ENCODE peak calls at places on chromosomes 3 and 15, in five cellular contexts. A, Z, F, R and C are unnamed samples.

GRCh38 chr3:156781310-156782230 is 44.6 kb upstream of the LEKR1 start:
- DNase-seq in F (no peak), Z (peak; percentile 71), R (no peak), A (no peak), C (no peak)

GRCh38 chr15:99435138-99435695 is 130.6 kb upstream of the MEF2A start:
- DNase-seq in F (no peak), A (peak; percentile 39), R (no peak), Z (peak; percentile 65), C (peak; percentile 96)

GRCh38 chr3:45611619-45612018 is 17.1 kb downstream of the LIMD1 start:
- DNase-seq in F (peak; percentile 74), R (no peak), A (no peak), Z (peak; percentile 86), C (no peak)

GRCh38 chr3:52456169-52456799 is 880 bp downstream of the NISCH start:
- DNase-seq in Z (peak; percentile 18), F (peak; percentile 52), A (peak; percentile 63), R (peak; percentile 63), C (peak; percentile 75)

GRCh38 chr15:90901799-90902655 is 1.1 kb upstream of the MAN2A2 start:
- DNase-seq in R (peak; percentile 92), F (peak; percentile 91), Z (peak; percentile 85), A (peak; percentile 86), C (peak; percentile 90)

GRCh38 chr15:77870195-77871065 is 207.1 kb downstream of the TBC1D2B start:
- DNase-seq in R (peak; percentile 81), Z (peak; percentile 51), A (peak; percentile 95), F (peak; percentile 77), C (peak; percentile 81)

GRCh38 chr3:48716508-48716981 is 476 bp downstream of the IP6K2 start:
- DNase-seq in R (peak; percentile 50), Z (no peak), A (peak; percentile 57), F (peak; percentile 25), C (no peak)

GRCh38 chr15:84702961-84703482 is 12.9 kb downstream of the SEC11A start:
- DNase-seq in Z (no peak), R (no peak), F (no peak), A (no peak), C (no peak)

GRCh38 chr3:108150200-108150599 is 59.4 kb upstream of the CD47 start:
- DNase-seq in Z (no peak), F (no peak), R (no peak), A (no peak), C (no peak)

GRCh38 chr3:6733699-6734394 is 127.1 kb upstream of the GRM7 start:
- DNase-seq in Z (no peak), F (no peak), R (no peak), A (no peak), C (no peak)

GRCh38 chr15:24924153-24924552 is 30.6 kb upstream of the SNRPN start:
- DNase-seq in Z (no peak), F (no peak), R (no peak), A (no peak), C (no peak)

GRCh38 chr15:24919446-24919845 is 35.3 kb upstream of the SNRPN start:
- DNase-seq in Z (no peak), F (no peak), R (no peak), A (peak; percentile 48), C (no peak)

DNA sequence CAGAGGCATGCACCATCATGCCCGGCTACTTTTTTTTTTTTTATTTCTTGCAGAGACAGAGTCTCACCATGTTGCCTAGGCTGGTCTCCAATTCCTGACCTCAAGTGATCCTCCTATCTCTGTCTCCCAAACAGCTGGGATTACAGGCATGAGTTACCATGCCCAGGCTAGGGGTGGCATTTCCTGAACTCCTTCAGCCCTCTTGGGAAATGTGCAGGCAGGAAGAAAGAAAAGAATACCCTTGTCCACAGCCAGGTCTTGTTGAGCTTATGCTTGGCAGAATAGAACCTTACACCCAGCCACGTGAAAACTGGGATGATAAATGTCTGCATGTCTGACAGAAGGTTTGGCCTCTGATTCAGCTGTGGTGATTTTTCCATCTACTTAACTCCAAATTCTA is 30.2 kb upstream of the SNRPN start:
- DNase-seq in Z (no peak), F (no peak), R (no peak), A (no peak), C (no peak)
- H3K9ac ChIP-seq in Z (no peak overlapping the region), F (no peak overlapping the region), R (no peak overlapping the region), A (no peak overlapping the region), C (no peak overlapping the region)

DNA sequence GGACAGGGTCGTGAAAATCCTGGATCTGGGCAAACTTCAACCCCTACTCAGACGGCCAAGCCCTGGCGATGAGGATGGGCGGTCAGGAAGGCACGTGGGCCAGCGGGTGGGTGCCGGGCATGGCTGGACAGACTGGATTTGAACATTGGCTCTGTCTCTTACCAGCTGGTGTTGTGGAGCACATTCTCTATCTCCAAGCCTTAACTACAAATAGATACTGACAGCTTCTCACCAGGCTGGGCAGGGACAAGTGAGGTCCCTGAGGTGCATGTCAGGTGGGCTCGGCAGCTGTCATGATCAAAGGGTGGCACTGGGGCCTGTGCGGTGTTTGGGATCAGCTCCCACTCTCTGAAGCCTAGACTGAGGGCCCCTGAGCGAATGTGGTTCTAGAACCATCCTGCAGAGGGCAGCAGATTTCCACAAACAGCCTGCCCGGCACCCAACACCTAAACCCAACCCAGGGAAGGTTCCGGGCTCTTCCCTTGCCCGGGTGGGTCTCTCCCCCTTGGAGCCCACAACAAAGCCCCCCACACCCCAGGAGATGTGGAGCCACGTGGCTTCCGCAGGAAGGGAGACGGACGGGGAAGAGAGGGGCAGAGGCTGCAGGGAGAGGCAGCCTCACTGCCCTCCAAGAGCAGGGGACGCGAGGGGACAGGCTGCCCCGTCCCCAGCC is 58.4 kb downstream of the RGMA start:
- DNase-seq in F (peak; percentile 78), A (peak; percentile 90), R (peak; percentile 86), Z (peak; percentile 62), C (peak; percentile 77)
- H3K9ac ChIP-seq in F (no peak overlapping the region), A (no peak overlapping the region), R (peak overlapping the region; percentile 83), Z (no peak overlapping the region), C (no peak overlapping the region)

GRCh38 chr15:55254916-55255679 is 34.5 kb downstream of the RAB27A start:
- DNase-seq in F (no peak), A (no peak), Z (no peak), R (no peak), C (no peak)
- H3K9ac ChIP-seq in F (no peak overlapping the region), A (no peak overlapping the region), Z (no peak overlapping the region), R (peak overlapping the region; percentile 4), C (no peak overlapping the region)

GRCh38 chr3:129617381-129618185 is 11.1 kb upstream of the PLXND1 start:
- DNase-seq in A (no peak), Z (no peak), R (no peak), F (no peak), C (peak; percentile 55)
- H3K9ac ChIP-seq in A (no peak overlapping the region), Z (no peak overlapping the region), R (peak overlapping the region; percentile 37), F (no peak overlapping the region), C (no peak overlapping the region)

DNA sequence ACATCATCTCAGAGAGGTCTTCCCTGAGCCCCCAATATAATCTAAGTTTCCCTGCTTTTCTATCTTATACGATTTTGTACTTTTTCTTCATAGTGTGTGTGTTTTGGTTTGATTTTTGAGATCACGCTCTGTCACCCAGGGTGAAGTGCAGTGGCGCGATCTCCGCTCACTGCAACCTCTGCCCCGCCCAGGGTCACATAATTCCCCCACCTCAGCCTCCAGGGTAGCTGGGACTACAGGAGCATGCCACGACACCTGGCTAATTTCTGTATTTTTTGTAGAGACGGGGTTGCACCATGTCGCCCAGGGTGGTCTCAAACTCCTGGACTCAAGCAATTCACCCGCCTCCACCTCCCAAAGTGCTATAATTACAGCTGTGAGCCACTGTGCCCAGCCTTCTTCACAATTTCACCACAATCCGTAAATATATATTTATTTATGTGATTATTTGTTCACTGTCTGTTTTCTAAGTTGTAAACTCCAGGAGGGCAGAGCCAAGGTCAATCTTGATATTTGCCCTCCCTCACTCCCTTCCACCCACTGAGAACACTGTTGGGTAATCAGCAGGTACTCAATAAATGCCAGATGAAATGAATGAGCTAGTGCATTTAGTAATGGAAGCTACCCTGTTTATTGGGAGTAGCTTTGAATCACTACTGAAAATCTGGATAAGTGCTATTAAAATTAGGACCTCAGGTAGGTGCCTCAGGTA is 547 bp upstream of the KNSTRN start:
- DNase-seq in F (no peak), R (no peak), A (no peak), Z (no peak), C (no peak)
- H3K9ac ChIP-seq in F (no peak overlapping the region), R (peak overlapping the region; percentile 95), A (peak overlapping the region; percentile 32), Z (no peak overlapping the region), C (no peak overlapping the region)

GRCh38 chr3:58332575-58333179 is at the start of gene PXK:
- DNase-seq in A (peak; percentile 84), F (peak; percentile 87), R (peak; percentile 93), Z (peak; percentile 75), C (peak; percentile 93)

GRCh38 chr3:58331593-58332152 is 1.0 kb upstream of the PXK start:
- DNase-seq in R (no peak), F (no peak), Z (no peak), A (no peak), C (no peak)

GRCh38 chr3:58333206-58334012 is 717 bp downstream of the PXK start:
- DNase-seq in Z (no peak), R (peak; percentile 56), F (peak; percentile 55), A (peak; percentile 58), C (peak; percentile 78)

GRCh38 chr3:58335432-58335947 is 2.8 kb downstream of the PXK start:
- DNase-seq in Z (no peak), R (no peak), A (no peak), F (no peak), C (no peak)

GRCh38 chr3:58334013-58334321 is 1.3 kb downstream of the PXK start:
- DNase-seq in A (no peak), R (peak; percentile 36), Z (no peak), F (peak; percentile 34), C (no peak)
- H3K9ac ChIP-seq in A (no peak overlapping the region), R (peak overlapping the region; percentile 90), Z (peak overlapping the region; percentile 49), F (no peak overlapping the region), C (peak overlapping the region; percentile 71)

GRCh38 chr3:187973977-187974856 is 179.7 kb upstream of the LPP start:
- DNase-seq in F (no peak), A (no peak), R (no peak), Z (no peak), C (no peak)
- H3K9ac ChIP-seq in F (no peak overlapping the region), A (no peak overlapping the region), R (no peak overlapping the region), Z (no peak overlapping the region), C (no peak overlapping the region)

GRCh38 chr15:62895139-62895866 is 147.2 kb upstream of the TPM1 start:
- DNase-seq in Z (peak; percentile 48), R (peak; percentile 42), A (no peak), F (no peak), C (no peak)
- H3K9ac ChIP-seq in Z (peak overlapping the region; percentile 92), R (peak overlapping the region; percentile 76), A (no peak overlapping the region), F (no peak overlapping the region), C (no peak overlapping the region)